ENCODE peak calls at places on chromosomes 2 and 18, in nine cellular contexts. M, T, Q, Y, Z, U, I, E and V are unnamed samples.

GRCh38 chr2:43102366-43103092 is 123.9 kb downstream of the ZFP36L2 start:
- DNase-seq in T (no peak), I (no peak), Q (no peak), Y (peak; percentile 72), Z (no peak), M (peak; percentile 72), U (no peak), E (no peak), V (no peak)

GRCh38 chr2:17733650-17734049 is 20.0 kb downstream of the SMC6 start:
- DNase-seq in I (no peak), Z (no peak), E (no peak), Q (no peak), Y (no peak), T (no peak), M (no peak), U (no peak), V (no peak)

GRCh38 chr2:48092846-48093498 is 186.7 kb upstream of the FBXO11 start:
- DNase-seq in I (peak; percentile 44), Z (no peak), E (no peak), U (no peak), T (no peak), Q (no peak), Y (no peak), M (no peak), V (no peak)

GRCh38 chr2:218186355-218186766 is 19.6 kb upstream of the CXCR1 start:
- DNase-seq in E (peak; percentile 91), I (peak; percentile 77), U (peak; percentile 76), Z (peak; percentile 44), Y (peak; percentile 55), T (peak; percentile 48), Q (peak; percentile 62), M (peak; percentile 67), V (peak; percentile 70)

GRCh38 chr18:5628512-5629255 is 84.9 kb upstream of the EPB41L3 start:
- DNase-seq in Z (no peak), U (no peak), M (peak; percentile 16), Q (peak; percentile 71), E (peak; percentile 40), Y (peak; percentile 70), T (peak; percentile 31), I (peak; percentile 43), V (peak; percentile 41)

GRCh38 chr2:95001117-95001551 is 24.4 kb upstream of the MAL start:
- DNase-seq in I (no peak), Z (no peak), M (no peak), U (no peak), E (no peak), Y (no peak), T (no peak), Q (peak; percentile 10), V (no peak)

GRCh38 chr2:151826737-151827157 is 1.5 kb downstream of the ARL5A start:
- DNase-seq in E (no peak), I (peak; percentile 44), M (peak; percentile 27), T (no peak), U (no peak), Y (no peak), Q (no peak), Z (no peak), V (no peak)

GRCh38 chr18:7945882-7946281 is 378.8 kb downstream of the PTPRM start:
- DNase-seq in E (no peak), Z (peak; percentile 69), U (peak; percentile 32), M (peak; percentile 96), I (peak; percentile 96), T (no peak), Q (no peak), Y (no peak), V (peak; percentile 10)

GRCh38 chr2:19073522-19073921 is 284.9 kb downstream of the OSR1 start:
- DNase-seq in T (no peak), U (peak; percentile 46), I (peak; percentile 88), M (peak; percentile 87), Y (no peak), Q (no peak), E (peak; percentile 70), Z (peak; percentile 62), V (peak; percentile 46)

GRCh38 chr2:155145758-155146229 is 447.3 kb downstream of the KCNJ3 start:
- DNase-seq in Z (no peak), M (no peak), I (no peak), Y (no peak), T (no peak), Q (peak; percentile 25), U (no peak), E (no peak), V (no peak)

GRCh38 chr2:5070257-5070656 is 621.9 kb upstream of the SOX11 start:
- DNase-seq in U (no peak), I (no peak), Y (no peak), T (no peak), Q (no peak), M (peak; percentile 24), E (no peak), Z (no peak), V (no peak)

GRCh38 chr2:232139786-232140562 is 178.5 kb downstream of the DIS3L2 start:
- DNase-seq in U (no peak), T (no peak), Q (no peak), I (peak; percentile 76), Z (no peak), E (no peak), M (peak; percentile 19), Y (no peak), V (no peak)

GRCh38 chr2:68774569-68775271 is 40.1 kb downstream of the ARHGAP25 start:
- DNase-seq in E (no peak), Z (no peak), U (no peak), M (no peak), I (peak; percentile 21), T (peak; percentile 24), Y (peak; percentile 72), Q (no peak), V (no peak)

GRCh38 chr2:147449323-147450080 is 395.3 kb upstream of the ACVR2A start:
- DNase-seq in I (no peak), E (peak; percentile 35), Y (no peak), M (no peak), Q (no peak), Z (no peak), T (no peak), U (no peak), V (no peak)

GRCh38 chr2:158666969-158667368 is 128.1 kb upstream of the DAPL1 start:
- DNase-seq in U (no peak), Z (no peak), I (no peak), Q (no peak), M (no peak), Y (no peak), E (no peak), T (no peak), V (no peak)

GRCh38 chr2:27496357-27497287 is at the start of gene GCKR:
- DNase-seq in E (no peak), I (peak; percentile 8), Z (no peak), Y (peak; percentile 38), T (no peak), Q (no peak), U (peak; percentile 72), M (no peak), V (no peak)

GRCh38 chr18:43620936-43621335 is 343.6 kb upstream of the SYT4 start:
- DNase-seq in I (peak; percentile 37), E (peak; percentile 43), Y (no peak), U (peak; percentile 3), T (no peak), Q (no peak), M (peak; percentile 15), Z (peak; percentile 5), V (peak; percentile 43)

GRCh38 chr2:163934134-163934533 is 198.3 kb upstream of the FIGN start:
- DNase-seq in E (no peak), I (no peak), Z (no peak), M (peak; percentile 3), Q (no peak), Y (no peak), U (no peak), T (no peak), V (no peak)

GRCh38 chr2:20355131-20355530 is 4.5 kb upstream of the PUM2 start:
- DNase-seq in Z (peak; percentile 13), T (no peak), Y (no peak), U (no peak), Q (no peak), I (peak; percentile 67), E (no peak), M (peak; percentile 88), V (no peak)

GRCh38 chr2:10307561-10308156 is 5.0 kb downstream of the HPCAL1 start:
- DNase-seq in Q (no peak), I (no peak), E (no peak), M (no peak), Y (no peak), T (no peak), Z (no peak), U (no peak), V (no peak)

GRCh38 chr18:9323750-9324445 is 10.7 kb upstream of the TWSG1 start:
- DNase-seq in I (peak; percentile 46), M (peak; percentile 65), T (no peak), Z (no peak), U (no peak), Q (no peak), Y (no peak), E (no peak), V (no peak)

GRCh38 chr2:168119519-168120141 is 127.8 kb downstream of the STK39 start:
- DNase-seq in E (peak; percentile 27), Q (no peak), M (peak; percentile 73), Z (peak; percentile 55), U (peak; percentile 49), Y (no peak), T (peak; percentile 12), I (peak; percentile 76), V (peak; percentile 43)

GRCh38 chr2:176109226-176109954 is 2.3 kb downstream of the HOXD11 start:
- DNase-seq in U (no peak), Z (no peak), Y (no peak), E (no peak), M (no peak), I (no peak), Q (no peak), T (no peak), V (no peak)

GRCh38 chr2:112829247-112829646 is 7.3 kb downstream of the IL1B start:
- DNase-seq in U (no peak), M (no peak), T (no peak), Y (no peak), E (no peak), Z (no peak), I (peak; percentile 25), Q (no peak), V (no peak)

GRCh38 chr2:72883356-72883962 is 3.7 kb upstream of the SPR start:
- DNase-seq in I (peak; percentile 38), U (peak; percentile 52), M (peak; percentile 45), Q (no peak), T (no peak), Z (no peak), E (peak; percentile 79), Y (no peak), V (peak; percentile 41)